ENCODE peak calls at places on chromosomes 2 and 18, in four cellular contexts. M is mesenchymal stem cell, V is left ventricle myocardium inferior, A is heart left ventricle. L is an unnamed sample. For H3K4me1, the result is how much of the 10 kb centered on the place peaks cover.

GRCh38 chr18:75625966-75626365 is 198.5 kb upstream of the SMIM21 start:
- DNase-seq in A (no peak), M (no peak), V (no peak), L (no peak)

GRCh38 chr2:128292599-128293425 is 25.9 kb downstream of the HS6ST1 start:
- DNase-seq in M (no peak), A (no peak), V (no peak), L (peak)

GRCh38 chr2:113136828-113137775 is 9.7 kb downstream of the IL1RN start:
- DNase-seq in M (peak), A (no peak), V (no peak), L (no peak)

GRCh38 chr2:160742679-160743078 is 249.1 kb upstream of the RBMS1 start:
- DNase-seq in M (peak), V (no peak), A (no peak), L (no peak)

GRCh38 chr2:164498841-164499240 is 122.4 kb downstream of the GRB14 start:
- DNase-seq in V (no peak), M (no peak), A (no peak), L (no peak)

GRCh38 chr2:136809987-136810386 is 44.6 kb downstream of the THSD7B start:
- DNase-seq in M (no peak), V (no peak), A (no peak), L (no peak)

GRCh38 chr2:128425731-128426620 is 107.3 kb upstream of the HS6ST1 start:
- DNase-seq in A (no peak), M (no peak), V (no peak), L (no peak)

GRCh38 chr2:172588931-172589330 is 33.0 kb downstream of the PDK1 start:
- DNase-seq in M (no peak), A (no peak), V (no peak), L (no peak)

GRCh38 chr2:176544579-176545365 is 275.5 kb downstream of the MTX2 start:
- DNase-seq in A (no peak), M (no peak), V (no peak), L (no peak)

GRCh38 chr2:128272586-128273468 is 45.8 kb downstream of the HS6ST1 start:
- DNase-seq in M (no peak), V (no peak), A (no peak), L (peak)

GRCh38 chr2:230068658-230069080 is at the start of gene SLC16A14:
- DNase-seq in V (no peak), A (no peak), M (peak), L (no peak)

GRCh38 chr2:10378189-10378588 is 69.9 kb downstream of the ODC1 start:
- DNase-seq in M (no peak), V (no peak), A (no peak), L (no peak)

GRCh38 chr2:146777181-146777580 is 1067.6 kb upstream of the ACVR2A start:
- DNase-seq in V (no peak), M (no peak), A (no peak), L (no peak)

GRCh38 chr18:50947899-50948298 is 19.9 kb upstream of the ELAC1 start:
- DNase-seq in V (no peak), A (no peak), M (no peak), L (no peak)

GRCh38 chr18:34595673-34596072 is 114.4 kb upstream of the DTNA start:
- DNase-seq in M (peak), V (no peak), A (no peak), L (no peak)

GRCh38 chr2:69810550-69810949 is 18.9 kb upstream of the GMCL1 start:
- DNase-seq in A (no peak), V (no peak), M (no peak), L (no peak)

GRCh38 chr18:79621501-79621900 is 58.1 kb upstream of the CTDP1 start:
- DNase-seq in A (peak), M (no peak), V (no peak), L (peak)

GRCh38 chr2:204453730-204454167 is 91.5 kb upstream of the PARD3B start:
- DNase-seq in V (peak), M (peak), A (peak), L (peak)

GRCh38 chr2:54559593-54560145 is 103.5 kb downstream of the SPTBN1 start:
- DNase-seq in A (no peak), M (peak), V (no peak), L (no peak)

GRCh38 chr18:44682871-44683221 is 2.2 kb downstream of the SETBP1 start:
- DNase-seq in V (no peak), A (no peak), M (peak), L (no peak)

GRCh38 chr2:5409925-5410360 is 282.2 kb upstream of the SOX11 start:
- DNase-seq in V (no peak), A (no peak), M (no peak), L (no peak)

GRCh38 chr2:64210816-64211215 is 66.6 kb upstream of the PELI1 start:
- DNase-seq in V (no peak), M (no peak), A (no peak), L (no peak)

GRCh38 chr2:99832921-99833320 is 309.5 kb downstream of the AFF3 start:
- DNase-seq in M (no peak), V (no peak), A (no peak), L (no peak)

GRCh38 chr2:23489471-23490400 is 104.8 kb downstream of the KLHL29 start:
- DNase-seq in A (no peak), M (peak), V (no peak), L (peak)

GRCh38 chr2:674319-674985 is 2.8 kb downstream of the TMEM18 start:
- DNase-seq in M (no peak), V (no peak), A (no peak), L (no peak)

GRCh38 chr2:160114020-160114419 is 51.6 kb upstream of the PLA2R1 start:
- DNase-seq in M (no peak), V (no peak), A (no peak), L (no peak)

GRCh38 chr2:19474128-19474527 is 115.7 kb upstream of the OSR1 start:
- DNase-seq in A (no peak), M (peak), V (no peak), L (no peak)

GRCh38 chr2:102770506-102770905 is 8.7 kb downstream of the TMEM182 start:
- DNase-seq in M (no peak), A (no peak), V (no peak), L (no peak)

GRCh38 chr18:48538531-48539405 is at the start of gene CTIF:
- DNase-seq in M (peak), V (peak), A (peak), L (peak)

GRCh38 chr2:168565112-168565511 is 109.0 kb downstream of the CERS6 start:
- DNase-seq in M (peak), V (no peak), A (no peak), L (no peak)

GRCh38 chr2:122634261-122634660 is 878.8 kb downstream of the TSN start:
- DNase-seq in A (no peak), V (no peak), M (peak), L (no peak)

GRCh38 chr2:42124051-42124813 is 44.9 kb upstream of the EML4 start:
- DNase-seq in V (no peak), M (no peak), A (no peak), L (no peak)

GRCh38 chr2:236571161-236571560 is 1.5 kb downstream of the ACKR3 start:
- DNase-seq in A (no peak), M (no peak), V (no peak), L (no peak)

GRCh38 chr2:34447097-34447496 is 848.0 kb upstream of the FAM98A start:
- DNase-seq in V (no peak), M (no peak), A (no peak), L (no peak)

GRCh38 chr2:230868151-230868946 is 3.6 kb downstream of the ITM2C start:
- DNase-seq in M (peak), V (no peak), A (no peak), L (peak)

GRCh38 chr2:69581774-69582581 is 61.6 kb downstream of the AAK1 start:
- DNase-seq in A (peak), M (peak), V (no peak), L (no peak)

GRCh38 chr18:74546751-74547530 is 12.6 kb downstream of the CNDP1 start:
- DNase-seq in V (peak), M (peak), A (peak), L (no peak)

GRCh38 chr18:13562494-13563029 is 163.8 kb downstream of the FAM210A start:
- DNase-seq in A (no peak), M (no peak), V (no peak), L (no peak)

GRCh38 chr2:11554430-11554764 is 20.6 kb downstream of the GREB1 start:
- DNase-seq in A (no peak), V (no peak), M (no peak), L (no peak)
- H3K4me3 ChIP-seq in A (no peak), V (no peak), M (no peak), L (no peak)

GRCh38 chr2:85769987-85770362 is 16.2 kb downstream of the ATOH8 start:
- DNase-seq in A (peak), V (no peak), M (no peak), L (no peak)
- H3K4me1 ChIP-seq in A (half or more), V (half or more), M (half or more), L (under half)

GRCh38 chr18:77020561-77020960 is 112.0 kb downstream of the MBP start:
- DNase-seq in V (no peak), A (no peak), M (no peak), L (no peak)
- H3K4me3 ChIP-seq in V (no peak), A (no peak), M (no peak), L (no peak)

GRCh38 chr2:28621172-28622100 is 125.6 kb downstream of the PLB1 start:
- DNase-seq in V (no peak), M (peak), A (peak), L (peak)

GRCh38 chr2:28620371-28620793 is 124.5 kb downstream of the PLB1 start:
- DNase-seq in V (no peak), A (peak), M (no peak), L (peak)

GRCh38 chr2:28620801-28621171 is 124.9 kb downstream of the PLB1 start:
- DNase-seq in A (no peak), M (no peak), V (no peak), L (peak)

GRCh38 chr2:28623582-28624405 is 127.8 kb upstream of the PPP1CB start:
- DNase-seq in M (no peak), V (no peak), A (no peak), L (peak)

GRCh38 chr2:28622101-28622499 is 126.2 kb downstream of the PLB1 start:
- DNase-seq in M (no peak), A (no peak), V (no peak), L (no peak)
- H3K4me1 ChIP-seq in M (under half), A (half or more), V (half or more), L (under half)

GRCh38 chr18:23071285-23071684 is 64.0 kb upstream of the CABLES1 start:
- DNase-seq in M (no peak), V (peak), A (peak), L (peak)
- H3K4me3 ChIP-seq in M (no peak), V (no peak), A (no peak), L (no peak)

DNA sequence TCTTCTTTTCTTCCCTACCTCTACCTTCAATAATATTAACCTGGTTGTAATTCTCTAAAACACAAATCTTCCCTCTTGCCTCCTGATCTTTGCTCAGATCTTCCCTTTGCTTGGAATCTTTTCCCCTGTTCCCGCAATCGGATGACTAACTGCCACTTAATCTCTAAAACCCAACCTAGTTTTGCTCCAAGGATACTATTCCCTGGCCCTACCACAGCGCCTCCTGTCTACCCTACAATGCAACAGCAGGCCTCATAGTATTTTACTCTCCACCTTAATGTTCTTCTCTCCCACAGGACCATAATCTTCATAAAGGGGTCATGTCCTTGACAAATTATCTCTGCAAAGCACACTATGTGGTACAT is 246.8 kb upstream of the TNP1 start:
- DNase-seq in V (no peak), M (peak), A (no peak), L (no peak)
- H3K4me1 ChIP-seq in V (under half), M (under half), A (under half), L (under half)